ENCODE peak calls at places on chromosomes 13 and 19, in five cellular contexts. T, M, A, C and G are unnamed samples.

GRCh38 chr13:47930649-47931165 is 70.4 kb downstream of the SUCLA2 start:
- DNase-seq in T (no peak), M (no peak), A (no peak), C (no peak), G (no peak)

GRCh38 chr19:50648659-50649058 is 586 bp upstream of the C19orf81 start:
- DNase-seq in T (no peak), M (no peak), A (no peak), C (no peak), G (no peak)

GRCh38 chr19:4537953-4538600 is 1.8 kb downstream of the LRG1 start:
- DNase-seq in T (no peak), M (no peak), A (no peak), C (no peak), G (no peak)

GRCh38 chr13:50893211-50893852 is 16.3 kb upstream of the RNASEH2B start:
- DNase-seq in T (peak; percentile 89), M (peak; percentile 80), A (peak; percentile 63), C (no peak), G (peak; percentile 97)

GRCh38 chr19:18306903-18307681 is 15.8 kb downstream of the LSM4 start:
- DNase-seq in T (peak; percentile 49), M (no peak), A (no peak), C (no peak), G (no peak)

GRCh38 chr13:93254775-93255174 is 28.2 kb downstream of the GPC6 start:
- DNase-seq in T (no peak), M (no peak), A (no peak), C (no peak), G (no peak)

GRCh38 chr19:29831041-29831548 is 19.3 kb downstream of the CCNE1 start:
- DNase-seq in T (peak; percentile 71), M (no peak), A (no peak), C (no peak), G (peak; percentile 78)

GRCh38 chr13:33230178-33230881 is 55.2 kb downstream of the STARD13 start:
- DNase-seq in T (no peak), M (no peak), A (peak; percentile 78), C (no peak), G (no peak)

DNA sequence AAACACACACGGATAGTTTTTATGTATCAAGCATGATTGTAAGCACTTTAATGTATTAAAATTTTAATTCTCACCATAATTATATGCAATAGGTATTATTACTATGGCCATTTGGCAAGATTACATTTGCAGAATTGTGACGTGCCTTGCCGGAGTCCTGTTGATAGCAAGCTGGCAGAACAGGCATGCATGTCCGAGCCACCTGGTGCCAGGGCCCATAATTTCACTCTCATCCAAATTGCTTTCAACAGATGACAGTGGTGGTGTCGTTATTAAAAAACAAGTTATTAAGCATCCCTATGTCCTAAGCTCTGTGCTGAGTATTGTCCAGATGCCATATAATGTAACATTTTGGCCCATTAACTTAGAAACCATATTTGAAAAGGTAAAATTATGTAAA is 374.3 kb downstream of the FOXO1 start:
- DNase-seq in T (no peak), M (no peak), A (no peak), C (no peak), G (no peak)
- H3K4me3 ChIP-seq in T (no peak overlapping the region), M (no peak overlapping the region), A (no peak overlapping the region), C (no peak overlapping the region), G (no peak overlapping the region)

GRCh38 chr19:42185281-42185680 is 32.2 kb downstream of the DEDD2 start:
- DNase-seq in T (peak; percentile 28), M (peak; percentile 77), A (no peak), C (no peak), G (peak; percentile 87)
- H3K4me3 ChIP-seq in T (no peak overlapping the region), M (no peak overlapping the region), A (no peak overlapping the region), C (no peak overlapping the region), G (no peak overlapping the region)

GRCh38 chr19:9407827-9408226 is 27.5 kb downstream of the ZNF266 start:
- DNase-seq in T (no peak), M (no peak), A (no peak), C (no peak), G (no peak)
- H3K4me3 ChIP-seq in T (no peak overlapping the region), M (no peak overlapping the region), A (peak overlapping the region; percentile 84), C (peak overlapping the region; percentile 55), G (no peak overlapping the region)

DNA sequence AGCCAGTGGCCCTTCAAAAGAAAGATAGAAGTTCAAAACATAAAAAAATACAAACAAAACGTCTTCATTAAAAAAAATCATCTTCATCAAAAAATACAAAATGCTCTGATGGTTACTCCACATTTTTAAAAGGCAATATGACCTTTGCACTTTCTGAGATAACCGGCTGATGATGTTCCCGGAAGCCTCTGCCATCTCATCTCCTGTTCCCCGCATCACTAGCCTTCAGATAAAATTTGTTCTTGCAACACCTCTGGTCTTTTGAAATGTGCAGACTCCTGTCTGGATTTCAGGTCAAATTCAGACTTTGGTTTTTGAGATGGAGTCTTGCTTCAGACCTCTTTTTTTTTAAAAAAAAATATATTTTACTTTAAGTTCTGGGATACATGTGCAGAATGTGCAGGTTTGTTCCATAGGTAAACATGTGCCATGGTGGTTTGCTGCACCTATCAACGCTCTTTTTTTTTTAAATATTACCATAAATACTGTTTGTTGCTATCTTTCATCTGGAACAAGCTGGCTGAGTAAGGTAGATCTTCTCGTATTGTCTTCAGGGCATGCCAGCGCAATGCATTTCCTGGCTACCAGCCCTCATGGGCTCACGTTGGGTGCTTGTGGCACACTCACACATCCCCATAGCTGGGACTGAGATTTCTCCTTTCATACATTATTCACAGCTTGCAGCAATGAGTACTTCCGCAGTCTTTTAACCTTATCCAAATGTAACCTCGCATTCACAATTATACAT is 418.9 kb upstream of the ARGLU1 start:
- DNase-seq in T (no peak), M (no peak), A (no peak), C (no peak), G (no peak)
- H3K4me3 ChIP-seq in T (no peak overlapping the region), M (no peak overlapping the region), A (no peak overlapping the region), C (no peak overlapping the region), G (no peak overlapping the region)

GRCh38 chr19:12794196-12794921 is 3.1 kb downstream of the JUNB start:
- DNase-seq in T (no peak), M (no peak), A (peak; percentile 93), C (peak; percentile 50), G (no peak)
- H3K4me3 ChIP-seq in T (peak overlapping the region; percentile 95), M (peak overlapping the region; percentile 93), A (peak overlapping the region; percentile 99), C (peak overlapping the region; percentile 77), G (peak overlapping the region; percentile 88)

GRCh38 chr13:44575741-44576395 is at the start of gene TSC22D1:
- DNase-seq in T (peak; percentile 73), M (peak; percentile 44), A (peak; percentile 66), C (peak; percentile 36), G (no peak)

GRCh38 chr13:44576396-44577235 is 486 bp upstream of the TSC22D1 start:
- DNase-seq in T (peak; percentile 37), M (no peak), A (no peak), C (peak; percentile 20), G (no peak)

GRCh38 chr13:44578064-44578394 is 1.9 kb upstream of the TSC22D1 start:
- DNase-seq in T (no peak), M (no peak), A (no peak), C (no peak), G (no peak)

GRCh38 chr13:44575035-44575434 is 1.1 kb downstream of the TSC22D1 start:
- DNase-seq in T (no peak), M (no peak), A (no peak), C (no peak), G (no peak)

GRCh38 chr13:44577236-44578063 is 1.3 kb upstream of the TSC22D1 start:
- DNase-seq in T (peak; percentile 97), M (peak; percentile 82), A (peak; percentile 97), C (peak; percentile 97), G (peak; percentile 90)
- H3K4me3 ChIP-seq in T (peak overlapping the region; percentile 97), M (peak overlapping the region; percentile 72), A (peak overlapping the region; percentile 79), C (peak overlapping the region; percentile 88), G (peak overlapping the region; percentile 70)

GRCh38 chr13:113724016-113724758 is 34.8 kb upstream of the TMEM255B start:
- DNase-seq in T (no peak), M (no peak), A (no peak), C (no peak), G (no peak)
- H3K4me3 ChIP-seq in T (no peak overlapping the region), M (peak overlapping the region; percentile 53), A (peak overlapping the region; percentile 71), C (no peak overlapping the region), G (no peak overlapping the region)

DNA sequence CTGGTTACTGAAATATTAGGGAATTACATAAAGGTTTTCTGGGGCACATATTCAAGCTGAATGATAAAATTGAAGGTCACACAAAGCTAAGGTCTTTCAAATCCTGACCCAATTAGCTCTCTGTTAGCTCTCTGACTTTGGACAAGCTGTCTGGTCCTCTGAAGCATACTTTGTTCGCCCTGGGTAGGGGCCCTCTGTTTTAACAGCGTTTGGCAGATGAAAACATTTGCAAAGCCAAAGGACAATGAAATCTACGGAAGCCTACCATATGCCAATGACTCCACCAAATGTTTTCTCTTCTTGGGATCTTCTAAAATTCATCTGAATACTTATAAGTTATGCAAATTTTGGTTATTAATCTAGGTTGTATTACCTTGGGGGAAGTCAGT is 14.5 kb upstream of the GJA3 start:
- DNase-seq in T (no peak), M (no peak), A (no peak), C (no peak), G (no peak)
- H3K4me3 ChIP-seq in T (no peak overlapping the region), M (peak overlapping the region; percentile 29), A (peak overlapping the region; percentile 62), C (peak overlapping the region; percentile 19), G (no peak overlapping the region)